ENCODE peak calls at places on chromosomes 5 and 9, in four cellular contexts. P is spleen, B is breast epithelium, U is HCT116. I is an unnamed sample.
A peak's percentile ranks its signal among the peaks of the same experiment; 100 is the strongest.

GRCh38 chr5:6868170-6868569 is 154.9 kb downstream of the TENT4A start:
- DNase-seq in P (no peak), U (no peak), B (no peak), I (peak; percentile 8)

GRCh38 chr9:129576546-129577543 is 44.1 kb downstream of the C9orf50 start:
- DNase-seq in P (no peak), U (no peak), B (no peak), I (no peak)

GRCh38 chr5:68928617-68929302 is 165.1 kb upstream of the SLC30A5 start:
- DNase-seq in U (no peak), P (no peak), B (no peak), I (no peak)

GRCh38 chr9:37650873-37651768 is at the start of gene FRMPD1:
- DNase-seq in B (peak; percentile 63), P (peak; percentile 89), U (no peak), I (peak; percentile 81)

GRCh38 chr9:134485653-134486052 is 155.9 kb upstream of the COL5A1 start:
- DNase-seq in U (no peak), B (no peak), P (peak; percentile 57), I (peak; percentile 3)

GRCh38 chr5:93924628-93925027 is 183.2 kb upstream of the POU5F2 start:
- DNase-seq in U (no peak), B (no peak), P (no peak), I (no peak)

GRCh38 chr5:53438486-53439472 is 41.6 kb upstream of the FST start:
- DNase-seq in B (no peak), U (no peak), P (no peak), I (no peak)

GRCh38 chr5:28499764-28500290 is 1461.4 kb upstream of the CDH9 start:
- DNase-seq in U (no peak), P (no peak), B (no peak), I (no peak)

GRCh38 chr5:123543438-123543837 is 31.5 kb downstream of the CSNK1G3 start:
- DNase-seq in B (no peak), U (no peak), P (no peak), I (no peak)

GRCh38 chr5:84069608-84070179 is 315.0 kb downstream of the EDIL3 start:
- DNase-seq in U (no peak), B (no peak), P (peak; percentile 31), I (no peak)

GRCh38 chr5:7941692-7942091 is 72.7 kb downstream of the MTRR start:
- DNase-seq in B (no peak), U (no peak), P (no peak), I (no peak)

GRCh38 chr5:78504726-78505431 is 143.7 kb downstream of the LHFPL2 start:
- DNase-seq in P (no peak), B (peak; percentile 76), U (peak; percentile 38), I (peak; percentile 72)

GRCh38 chr5:13987843-13988464 is 43.5 kb upstream of the DNAH5 start:
- DNase-seq in U (peak; percentile 42), P (no peak), B (no peak), I (peak; percentile 37)

GRCh38 chr9:91186311-91187101 is 175.2 kb downstream of the AUH start:
- DNase-seq in U (no peak), P (no peak), B (no peak), I (no peak)

GRCh38 chr5:91257301-91257700 is 125.8 kb downstream of the ARRDC3 start:
- DNase-seq in U (no peak), B (no peak), P (no peak), I (no peak)

GRCh38 chr5:10524376-10525123 is 39.3 kb upstream of the ANKRD33B start:
- DNase-seq in B (no peak), P (no peak), U (no peak), I (no peak)

DNA sequence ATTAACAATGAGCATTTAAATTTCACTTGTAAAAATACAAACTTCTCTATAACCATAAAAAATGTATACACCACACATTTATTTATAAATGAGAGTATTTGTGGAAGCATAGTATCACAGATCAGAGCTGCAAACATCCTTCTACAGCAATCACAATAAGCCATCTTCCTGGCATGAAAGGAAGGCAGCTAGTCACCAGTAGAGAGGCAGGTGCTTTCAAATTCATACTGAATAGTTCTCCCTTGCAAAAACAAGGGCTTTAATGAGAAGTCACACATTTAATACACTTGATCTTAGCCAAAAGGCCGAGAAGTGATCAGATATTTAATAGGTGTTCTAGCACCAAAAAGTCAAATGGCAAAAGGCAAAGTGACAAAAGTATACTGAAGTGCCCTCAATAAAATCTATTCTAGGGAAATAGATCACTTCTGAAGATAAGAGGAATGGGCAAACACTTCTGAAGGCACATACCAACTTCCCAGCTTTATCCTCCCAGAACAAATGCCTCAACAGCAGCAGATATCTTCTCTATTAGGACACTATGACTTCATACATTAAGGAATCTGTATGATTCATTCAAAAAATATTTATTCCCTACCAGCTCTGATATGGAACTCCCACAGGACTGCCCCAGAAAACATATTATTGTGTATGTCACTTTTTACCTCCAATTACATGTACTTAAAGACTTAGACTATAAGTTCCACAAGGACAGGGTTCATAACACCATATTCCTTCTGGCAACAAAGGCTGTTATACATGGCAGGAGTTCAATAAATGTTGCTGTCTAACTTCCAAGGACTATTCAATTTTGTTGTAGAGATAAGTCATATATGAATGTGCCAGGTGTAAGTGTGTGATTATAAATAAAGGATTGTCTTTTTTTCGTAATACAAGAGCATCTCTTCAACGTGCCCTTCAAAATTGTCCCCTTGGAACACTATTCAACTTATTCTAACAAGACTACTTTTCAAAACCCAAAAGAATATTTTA is 31.7 kb downstream of the MAPKAP1 start:
- DNase-seq in B (no peak), U (peak; percentile 58), P (no peak), I (no peak)
- TF ChIP-seq POLR2AphosphoS5 in B (no peak), U (no peak), P (no peak), I (no peak)

GRCh38 chr9:124663046-124663961 is 107.8 kb downstream of the NR6A1 start:
- DNase-seq in B (no peak), P (no peak), U (no peak), I (no peak)
- H3K4me3 ChIP-seq in B (no peak overlapping the region), P (no peak overlapping the region), U (no peak overlapping the region), I (no peak overlapping the region)

DNA sequence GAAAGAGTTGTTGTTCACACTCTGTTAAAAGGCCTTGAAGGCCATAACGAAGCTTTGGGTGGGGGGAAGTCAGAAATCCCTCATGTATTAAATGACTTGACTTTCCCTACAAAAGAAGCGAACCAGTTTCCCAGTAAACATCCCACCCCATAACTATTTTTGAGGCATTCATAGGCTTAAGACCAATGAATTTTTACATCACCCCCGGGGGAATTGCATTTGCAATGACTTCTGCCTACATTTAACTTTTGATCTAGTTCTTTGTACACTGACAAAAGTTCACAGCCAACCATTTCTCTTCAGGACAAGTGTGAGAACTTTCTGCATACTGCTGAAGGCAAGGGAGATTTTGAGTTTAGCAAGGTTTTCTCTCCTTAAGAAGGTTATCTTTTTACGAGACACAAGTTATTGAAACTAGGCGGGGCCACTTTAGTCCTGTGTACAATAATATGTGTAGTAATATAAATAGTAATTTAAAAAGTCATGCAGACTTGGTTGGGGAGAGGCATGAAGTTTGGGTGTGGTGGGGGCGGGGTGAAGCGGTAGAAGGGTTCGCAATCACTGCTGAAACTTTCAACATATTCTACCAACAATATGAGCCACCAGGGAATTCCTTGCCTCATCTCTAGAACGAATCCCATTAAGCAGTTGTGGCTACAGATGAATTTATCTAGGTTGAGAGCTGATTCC is 2.5 kb downstream of the TJP2 start:
- DNase-seq in B (no peak), U (no peak), P (no peak), I (peak; percentile 15)
- TF ChIP-seq POLR2A in B (no peak), U (no peak), P (no peak), I (no peak)

GRCh38 chr9:4820172-4820571 is 27.4 kb downstream of the RCL1 start:
- DNase-seq in B (no peak), P (no peak), U (no peak), I (no peak)
- TF ChIP-seq POLR2AphosphoS5 in B (no peak), P (no peak), U (no peak), I (no peak)

DNA sequence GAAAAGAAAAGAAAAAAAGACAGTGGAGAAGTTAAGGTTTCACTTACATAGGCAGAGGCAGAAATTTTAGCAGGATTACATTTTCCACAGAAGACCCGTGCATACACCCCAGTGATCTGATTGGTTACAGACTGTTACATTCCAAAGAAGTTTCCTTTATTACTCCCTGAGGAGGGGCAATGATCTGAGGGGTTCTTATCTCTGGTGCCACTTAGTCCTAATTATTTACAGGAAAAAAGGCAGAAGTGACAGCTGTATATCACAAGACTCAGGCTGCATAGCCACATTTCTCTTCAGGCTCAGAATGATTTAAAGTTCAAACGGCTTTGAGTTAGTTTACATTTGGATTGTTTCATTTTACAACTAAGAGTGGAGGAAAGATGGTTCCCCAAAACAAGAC is 17.3 kb downstream of the NAIF1 start:
- DNase-seq in B (no peak), U (no peak), P (no peak), I (no peak)
- H3K4me3 ChIP-seq in B (no peak overlapping the region), U (no peak overlapping the region), P (no peak overlapping the region), I (no peak overlapping the region)

GRCh38 chr5:150946351-150946905 is 41.6 kb upstream of the ZNF300 start:
- DNase-seq in B (peak; percentile 75), P (peak; percentile 76), U (no peak), I (peak; percentile 53)
- TF ChIP-seq POLR2A in B (no peak), P (no peak), U (no peak), I (no peak)

GRCh38 chr9:119436261-119436660 is 67.0 kb upstream of the BRINP1 start:
- DNase-seq in P (no peak), U (no peak), B (no peak), I (no peak)

GRCh38 chr9:119441832-119442231 is 72.6 kb upstream of the BRINP1 start:
- DNase-seq in B (no peak), U (no peak), P (no peak), I (no peak)

GRCh38 chr9:119443179-119443578 is 73.9 kb upstream of the BRINP1 start:
- DNase-seq in U (no peak), B (no peak), P (no peak), I (no peak)

GRCh38 chr9:119441338-119441737 is 72.1 kb upstream of the BRINP1 start:
- DNase-seq in B (no peak), U (no peak), P (no peak), I (no peak)
- TF ChIP-seq POLR2AphosphoS5 in B (no peak), U (no peak), P (no peak), I (no peak)

GRCh38 chr9:137075275-137075775 is 2.0 kb upstream of the UAP1L1 start:
- DNase-seq in B (no peak), P (no peak), U (no peak), I (no peak)

GRCh38 chr9:137077758-137078693 is 709 bp downstream of the UAP1L1 start:
- DNase-seq in B (no peak), P (peak; percentile 92), U (no peak), I (peak; percentile 59)

GRCh38 chr9:137074657-137075274 is 2.6 kb upstream of the UAP1L1 start:
- DNase-seq in B (no peak), U (no peak), P (peak; percentile 82), I (no peak)

GRCh38 chr9:137077010-137077747 is at the start of gene UAP1L1:
- DNase-seq in U (no peak), B (no peak), P (peak; percentile 93), I (peak; percentile 81)

DNA sequence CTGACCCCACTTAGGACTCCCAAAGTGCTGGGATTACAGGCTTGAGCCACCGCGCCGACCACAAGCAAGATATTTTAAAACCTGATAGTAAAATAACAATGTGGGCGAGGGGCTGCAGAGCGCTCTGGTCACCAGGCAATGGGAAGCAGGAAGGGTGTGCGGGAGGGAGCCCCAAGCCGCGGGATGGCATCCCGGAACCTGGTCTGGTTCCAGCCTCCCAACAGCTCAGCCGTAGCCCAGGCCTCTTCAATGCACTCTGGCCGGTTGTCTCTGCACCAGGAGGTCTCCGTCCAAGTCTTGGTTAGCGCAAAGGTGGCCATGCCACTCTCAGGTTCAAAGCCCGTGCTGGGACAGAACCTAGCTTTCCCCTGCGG is 694 bp upstream of the UAP1L1 start:
- DNase-seq in P (no peak), U (no peak), B (no peak), I (no peak)
- H3K4me3 ChIP-seq in P (no peak overlapping the region), U (peak overlapping the region; percentile 57), B (peak overlapping the region; percentile 72), I (no peak overlapping the region)